ENCODE peak calls at places on chromosomes 7 and 10, in eight cellular contexts. One of them, this sample, is unnamed.

GRCh38 chr7:143245123-143245522 is 18.1 kb upstream of the GSTK1 start:
- DNase-seq in GM13976: no peak
- DNase-seq in psoas muscle: no peak
- DNase-seq in mucosa of gallbladder: no peak
- DNase-seq in HT1080: no peak
- DNase-seq in RPMI7951: no peak
- DNase-seq in stimulated activated CD8-positive, alpha-beta memory T cell treated with anti-CD3 and anti-CD28 coated beads, Interleukin-7, amount 100 ng/mL, for 48 hours: no peak
- DNase-seq in nephron progenitor cell: no peak
- DNase-seq in this sample: no peak

GRCh38 chr10:29023678-29024077 is 265.2 kb upstream of the LYZL1 start:
- DNase-seq in HT1080: no peak
- DNase-seq in psoas muscle: no peak
- DNase-seq in mucosa of gallbladder: no peak
- DNase-seq in stimulated activated CD8-positive, alpha-beta memory T cell treated with anti-CD3 and anti-CD28 coated beads, Interleukin-7, amount 100 ng/mL, for 48 hours: no peak
- DNase-seq in nephron progenitor cell: no peak
- DNase-seq in RPMI7951: peak
- DNase-seq in GM13976: no peak
- DNase-seq in this sample: no peak

GRCh38 chr10:59002011-59002410 is 174.4 kb upstream of the PHYHIPL start:
- DNase-seq in stimulated activated CD8-positive, alpha-beta memory T cell treated with anti-CD3 and anti-CD28 coated beads, Interleukin-7, amount 100 ng/mL, for 48 hours: no peak
- DNase-seq in GM13976: no peak
- DNase-seq in mucosa of gallbladder: no peak
- DNase-seq in nephron progenitor cell: no peak
- DNase-seq in HT1080: no peak
- DNase-seq in RPMI7951: no peak
- DNase-seq in psoas muscle: no peak
- DNase-seq in this sample: no peak

GRCh38 chr10:133261726-133262325 is 14.8 kb downstream of the ADAM8 start:
- DNase-seq in mucosa of gallbladder: peak
- DNase-seq in nephron progenitor cell: peak
- DNase-seq in RPMI7951: peak
- DNase-seq in HT1080: no peak
- DNase-seq in stimulated activated CD8-positive, alpha-beta memory T cell treated with anti-CD3 and anti-CD28 coated beads, Interleukin-7, amount 100 ng/mL, for 48 hours: peak
- DNase-seq in GM13976: peak
- DNase-seq in psoas muscle: peak
- DNase-seq in this sample: no peak

GRCh38 chr7:111159426-111159825 is 68.5 kb downstream of the LRRN3 start:
- DNase-seq in mucosa of gallbladder: no peak
- DNase-seq in nephron progenitor cell: no peak
- DNase-seq in RPMI7951: peak
- DNase-seq in GM13976: no peak
- DNase-seq in HT1080: peak
- DNase-seq in psoas muscle: no peak
- DNase-seq in stimulated activated CD8-positive, alpha-beta memory T cell treated with anti-CD3 and anti-CD28 coated beads, Interleukin-7, amount 100 ng/mL, for 48 hours: no peak
- DNase-seq in this sample: no peak

GRCh38 chr10:110162749-110163148 is 44.7 kb upstream of the MXI1 start:
- DNase-seq in nephron progenitor cell: no peak
- DNase-seq in HT1080: no peak
- DNase-seq in mucosa of gallbladder: no peak
- DNase-seq in psoas muscle: no peak
- DNase-seq in RPMI7951: no peak
- DNase-seq in GM13976: no peak
- DNase-seq in stimulated activated CD8-positive, alpha-beta memory T cell treated with anti-CD3 and anti-CD28 coated beads, Interleukin-7, amount 100 ng/mL, for 48 hours: no peak
- DNase-seq in this sample: no peak

GRCh38 chr7:21412291-21412896 is 15.5 kb upstream of the SP4 start:
- DNase-seq in RPMI7951: no peak
- DNase-seq in mucosa of gallbladder: no peak
- DNase-seq in GM13976: peak
- DNase-seq in psoas muscle: no peak
- DNase-seq in nephron progenitor cell: no peak
- DNase-seq in stimulated activated CD8-positive, alpha-beta memory T cell treated with anti-CD3 and anti-CD28 coated beads, Interleukin-7, amount 100 ng/mL, for 48 hours: no peak
- DNase-seq in HT1080: no peak
- DNase-seq in this sample: no peak

GRCh38 chr10:94123253-94123995 is 129.7 kb downstream of the PLCE1 start:
- DNase-seq in stimulated activated CD8-positive, alpha-beta memory T cell treated with anti-CD3 and anti-CD28 coated beads, Interleukin-7, amount 100 ng/mL, for 48 hours: no peak
- DNase-seq in psoas muscle: no peak
- DNase-seq in nephron progenitor cell: no peak
- DNase-seq in mucosa of gallbladder: no peak
- DNase-seq in HT1080: peak
- DNase-seq in GM13976: no peak
- DNase-seq in RPMI7951: peak
- DNase-seq in this sample: no peak

GRCh38 chr10:100377830-100378229 is 30.8 kb downstream of the SCD start:
- DNase-seq in mucosa of gallbladder: no peak
- DNase-seq in nephron progenitor cell: no peak
- DNase-seq in stimulated activated CD8-positive, alpha-beta memory T cell treated with anti-CD3 and anti-CD28 coated beads, Interleukin-7, amount 100 ng/mL, for 48 hours: no peak
- DNase-seq in psoas muscle: no peak
- DNase-seq in HT1080: no peak
- DNase-seq in GM13976: peak
- DNase-seq in RPMI7951: no peak
- DNase-seq in this sample: no peak

GRCh38 chr10:70174058-70174741 is 3.9 kb upstream of the SAR1A start:
- DNase-seq in RPMI7951: no peak
- DNase-seq in psoas muscle: no peak
- DNase-seq in HT1080: peak
- DNase-seq in mucosa of gallbladder: peak
- DNase-seq in GM13976: no peak
- DNase-seq in stimulated activated CD8-positive, alpha-beta memory T cell treated with anti-CD3 and anti-CD28 coated beads, Interleukin-7, amount 100 ng/mL, for 48 hours: no peak
- DNase-seq in nephron progenitor cell: no peak
- DNase-seq in this sample: no peak

GRCh38 chr10:80900661-80901060 is 363.0 kb downstream of the SH2D4B start:
- DNase-seq in stimulated activated CD8-positive, alpha-beta memory T cell treated with anti-CD3 and anti-CD28 coated beads, Interleukin-7, amount 100 ng/mL, for 48 hours: no peak
- DNase-seq in nephron progenitor cell: no peak
- DNase-seq in mucosa of gallbladder: no peak
- DNase-seq in GM13976: no peak
- DNase-seq in RPMI7951: no peak
- DNase-seq in psoas muscle: no peak
- DNase-seq in HT1080: no peak
- DNase-seq in this sample: no peak

GRCh38 chr10:89419548-89419947 is 5.2 kb downstream of the IFIT5 start:
- DNase-seq in psoas muscle: no peak
- DNase-seq in nephron progenitor cell: no peak
- DNase-seq in mucosa of gallbladder: no peak
- DNase-seq in stimulated activated CD8-positive, alpha-beta memory T cell treated with anti-CD3 and anti-CD28 coated beads, Interleukin-7, amount 100 ng/mL, for 48 hours: no peak
- DNase-seq in HT1080: no peak
- DNase-seq in RPMI7951: peak
- DNase-seq in GM13976: peak
- DNase-seq in this sample: no peak

GRCh38 chr7:84042110-84042539 is 152.5 kb downstream of the SEMA3A start:
- DNase-seq in psoas muscle: no peak
- DNase-seq in RPMI7951: peak
- DNase-seq in nephron progenitor cell: no peak
- DNase-seq in stimulated activated CD8-positive, alpha-beta memory T cell treated with anti-CD3 and anti-CD28 coated beads, Interleukin-7, amount 100 ng/mL, for 48 hours: no peak
- DNase-seq in mucosa of gallbladder: no peak
- DNase-seq in GM13976: no peak
- DNase-seq in HT1080: peak
- DNase-seq in this sample: no peak

GRCh38 chr7:73770002-73770859 is at the start of gene CLDN3:
- DNase-seq in nephron progenitor cell: peak
- DNase-seq in HT1080: no peak
- DNase-seq in psoas muscle: no peak
- DNase-seq in mucosa of gallbladder: peak
- DNase-seq in stimulated activated CD8-positive, alpha-beta memory T cell treated with anti-CD3 and anti-CD28 coated beads, Interleukin-7, amount 100 ng/mL, for 48 hours: no peak
- DNase-seq in GM13976: peak
- DNase-seq in RPMI7951: no peak
- DNase-seq in this sample: no peak

GRCh38 chr7:79453558-79454324 is at the start of gene MAGI2:
- DNase-seq in psoas muscle: peak
- DNase-seq in stimulated activated CD8-positive, alpha-beta memory T cell treated with anti-CD3 and anti-CD28 coated beads, Interleukin-7, amount 100 ng/mL, for 48 hours: no peak
- DNase-seq in mucosa of gallbladder: peak
- DNase-seq in GM13976: peak
- DNase-seq in RPMI7951: peak
- DNase-seq in HT1080: peak
- DNase-seq in nephron progenitor cell: peak
- DNase-seq in this sample: peak

GRCh38 chr10:122852261-122852660 is 6.6 kb upstream of the CUZD1 start:
- DNase-seq in nephron progenitor cell: no peak
- DNase-seq in RPMI7951: peak
- DNase-seq in GM13976: no peak
- DNase-seq in psoas muscle: no peak
- DNase-seq in stimulated activated CD8-positive, alpha-beta memory T cell treated with anti-CD3 and anti-CD28 coated beads, Interleukin-7, amount 100 ng/mL, for 48 hours: no peak
- DNase-seq in mucosa of gallbladder: no peak
- DNase-seq in HT1080: peak
- DNase-seq in this sample: no peak

GRCh38 chr7:73740771-73741170 is 2.2 kb upstream of the ABHD11 start:
- DNase-seq in GM13976: no peak
- DNase-seq in mucosa of gallbladder: no peak
- DNase-seq in HT1080: no peak
- DNase-seq in stimulated activated CD8-positive, alpha-beta memory T cell treated with anti-CD3 and anti-CD28 coated beads, Interleukin-7, amount 100 ng/mL, for 48 hours: no peak
- DNase-seq in psoas muscle: no peak
- DNase-seq in nephron progenitor cell: no peak
- DNase-seq in RPMI7951: no peak
- DNase-seq in this sample: no peak

GRCh38 chr10:66925896-66926719 is at the start of gene LRRTM3:
- DNase-seq in GM13976: peak
- DNase-seq in stimulated activated CD8-positive, alpha-beta memory T cell treated with anti-CD3 and anti-CD28 coated beads, Interleukin-7, amount 100 ng/mL, for 48 hours: peak
- DNase-seq in nephron progenitor cell: peak
- DNase-seq in mucosa of gallbladder: peak
- DNase-seq in RPMI7951: peak
- DNase-seq in psoas muscle: no peak
- DNase-seq in HT1080: peak
- DNase-seq in this sample: no peak

GRCh38 chr10:23171232-23171876 is 20.8 kb upstream of the PTF1A start:
- DNase-seq in mucosa of gallbladder: peak
- DNase-seq in psoas muscle: no peak
- DNase-seq in stimulated activated CD8-positive, alpha-beta memory T cell treated with anti-CD3 and anti-CD28 coated beads, Interleukin-7, amount 100 ng/mL, for 48 hours: no peak
- DNase-seq in RPMI7951: peak
- DNase-seq in nephron progenitor cell: peak
- DNase-seq in GM13976: peak
- DNase-seq in HT1080: no peak
- DNase-seq in this sample: no peak

GRCh38 chr10:132167041-132167674 is 19.6 kb upstream of the DPYSL4 start:
- DNase-seq in mucosa of gallbladder: no peak
- DNase-seq in nephron progenitor cell: no peak
- DNase-seq in stimulated activated CD8-positive, alpha-beta memory T cell treated with anti-CD3 and anti-CD28 coated beads, Interleukin-7, amount 100 ng/mL, for 48 hours: no peak
- DNase-seq in RPMI7951: no peak
- DNase-seq in psoas muscle: peak
- DNase-seq in HT1080: no peak
- DNase-seq in GM13976: no peak
- DNase-seq in this sample: no peak

GRCh38 chr7:66326501-66327180 is 121.5 kb downstream of the TPST1 start:
- DNase-seq in HT1080: no peak
- DNase-seq in GM13976: no peak
- DNase-seq in RPMI7951: peak
- DNase-seq in nephron progenitor cell: no peak
- DNase-seq in mucosa of gallbladder: no peak
- DNase-seq in stimulated activated CD8-positive, alpha-beta memory T cell treated with anti-CD3 and anti-CD28 coated beads, Interleukin-7, amount 100 ng/mL, for 48 hours: no peak
- DNase-seq in psoas muscle: no peak
- DNase-seq in this sample: no peak

GRCh38 chr10:99266383-99266782 is 30.7 kb upstream of the HPSE2 start:
- DNase-seq in stimulated activated CD8-positive, alpha-beta memory T cell treated with anti-CD3 and anti-CD28 coated beads, Interleukin-7, amount 100 ng/mL, for 48 hours: no peak
- DNase-seq in psoas muscle: no peak
- DNase-seq in RPMI7951: no peak
- DNase-seq in HT1080: no peak
- DNase-seq in GM13976: no peak
- DNase-seq in mucosa of gallbladder: no peak
- DNase-seq in nephron progenitor cell: no peak
- DNase-seq in this sample: no peak

GRCh38 chr7:148394582-148394981 is 196.0 kb upstream of the C7orf33 start:
- DNase-seq in nephron progenitor cell: no peak
- DNase-seq in RPMI7951: no peak
- DNase-seq in GM13976: no peak
- DNase-seq in mucosa of gallbladder: no peak
- DNase-seq in HT1080: no peak
- DNase-seq in stimulated activated CD8-positive, alpha-beta memory T cell treated with anti-CD3 and anti-CD28 coated beads, Interleukin-7, amount 100 ng/mL, for 48 hours: no peak
- DNase-seq in psoas muscle: no peak
- DNase-seq in this sample: peak

GRCh38 chr10:98349508-98349922 is 65.5 kb downstream of the PYROXD2 start:
- DNase-seq in mucosa of gallbladder: peak
- DNase-seq in GM13976: no peak
- DNase-seq in nephron progenitor cell: no peak
- DNase-seq in RPMI7951: peak
- DNase-seq in psoas muscle: peak
- DNase-seq in HT1080: peak
- DNase-seq in stimulated activated CD8-positive, alpha-beta memory T cell treated with anti-CD3 and anti-CD28 coated beads, Interleukin-7, amount 100 ng/mL, for 48 hours: no peak
- DNase-seq in this sample: no peak

This sample was measured in esophagus muscularis mucosa.